ENCODE peak calls at places on chromosomes 6 and 20, in nine cellular contexts. Q is Peyer's patch, I is pancreas, F is HFF-Myc, L is choroid plexus epithelial cell, Y is neural progenitor cell, P is A549, B is PC-9, W is A673. E is an unnamed sample.

GRCh38 chr20:45318948-45319347 is 10.8 kb upstream of the MATN4 start:
- DNase-seq in Q (no peak), I (no peak), F (no peak), L (no peak), Y (no peak), P (no peak), B (no peak), W (no peak), E (no peak)

GRCh38 chr6:111592726-111593515 is 12.8 kb downstream of the TRAF3IP2 start:
- DNase-seq in Q (no peak), I (no peak), F (no peak), L (no peak), Y (peak; percentile 34), P (no peak), B (no peak), W (no peak), E (no peak)

GRCh38 chr20:43731927-43732326 is 5.1 kb upstream of the GTSF1L start:
- DNase-seq in Q (no peak), I (no peak), F (no peak), L (no peak), Y (no peak), P (no peak), B (no peak), W (no peak), E (no peak)

GRCh38 chr6:148577687-148578488 is 168.9 kb upstream of the UST start:
- DNase-seq in Q (peak; percentile 70), I (peak; percentile 80), F (peak; percentile 55), L (peak; percentile 85), Y (peak; percentile 93), P (peak; percentile 57), B (peak; percentile 56), W (peak; percentile 74), E (peak; percentile 93)

GRCh38 chr6:157983439-157984119 is 1.9 kb downstream of the SYNJ2 start:
- DNase-seq in Q (no peak), I (no peak), F (no peak), L (no peak), Y (no peak), P (no peak), B (no peak), W (no peak), E (peak; percentile 42)

GRCh38 chr20:23415958-23416583 is 5.2 kb downstream of the NAPB start:
- DNase-seq in Q (no peak), I (no peak), F (no peak), L (peak; percentile 59), Y (no peak), P (no peak), B (no peak), W (no peak), E (no peak)

GRCh38 chr6:90938116-90938515 is 351.2 kb upstream of the MAP3K7 start:
- DNase-seq in Q (no peak), I (no peak), F (no peak), L (no peak), Y (no peak), P (no peak), B (no peak), W (no peak), E (no peak)

GRCh38 chr20:45943613-45944012 is 9.1 kb downstream of the PCIF1 start:
- DNase-seq in Q (no peak), I (no peak), F (no peak), L (no peak), Y (no peak), P (no peak), B (no peak), W (no peak), E (no peak)

GRCh38 chr20:50586531-50587232 is 76.5 kb downstream of the PTPN1 start:
- DNase-seq in Q (no peak), I (no peak), F (no peak), L (no peak), Y (no peak), P (no peak), B (no peak), W (no peak), E (no peak)

GRCh38 chr20:21175433-21175832 is 49.6 kb downstream of the KIZ start:
- DNase-seq in Q (no peak), I (no peak), F (no peak), L (no peak), Y (no peak), P (no peak), B (no peak), W (no peak), E (no peak)

GRCh38 chr6:67009818-67010217 is 1302.8 kb upstream of the EYS start:
- DNase-seq in Q (no peak), I (no peak), F (no peak), L (peak; percentile 12), Y (peak; percentile 39), P (no peak), B (no peak), W (peak; percentile 5), E (no peak)

GRCh38 chr6:43682724-43683429 is 4.7 kb downstream of the MRPS18A start:
- DNase-seq in Q (no peak), I (no peak), F (no peak), L (no peak), Y (no peak), P (no peak), B (no peak), W (no peak), E (no peak)

GRCh38 chr6:2852514-2852855 is 10.8 kb upstream of the SERPINB1 start:
- DNase-seq in Q (no peak), I (no peak), F (no peak), L (no peak), Y (no peak), P (no peak), B (no peak), W (no peak), E (no peak)

GRCh38 chr6:15968519-15968918 is 160.4 kb upstream of the MYLIP start:
- DNase-seq in Q (no peak), I (no peak), F (no peak), L (no peak), Y (no peak), P (no peak), B (no peak), W (no peak), E (no peak)

GRCh38 chr6:12507641-12508040 is 208.9 kb upstream of the PHACTR1 start:
- DNase-seq in Q (no peak), I (no peak), F (no peak), L (no peak), Y (no peak), P (no peak), B (no peak), W (no peak), E (no peak)

GRCh38 chr6:136987526-136987925 is 57.2 kb downstream of the IL20RA start:
- DNase-seq in Q (no peak), I (no peak), F (no peak), L (no peak), Y (no peak), P (no peak), B (no peak), W (no peak), E (no peak)
- H3K4me3 ChIP-seq in Q (no peak overlapping the region), I (no peak overlapping the region), F (no peak overlapping the region), L (no peak overlapping the region), Y (no peak overlapping the region), P (no peak overlapping the region), B (no peak overlapping the region), W (no peak overlapping the region), E (no peak overlapping the region)

GRCh38 chr6:116115781-116116180 is 10.2 kb downstream of the COL10A1 start:
- DNase-seq in Q (no peak), I (no peak), F (no peak), L (peak; percentile 45), Y (no peak), P (no peak), B (no peak), W (peak; percentile 23), E (no peak)
- TF ChIP-seq CTCF in Q (no peak), I (no peak), F (no peak), L (peak; percentile 45), Y (peak; percentile 54), P (peak; percentile 39), B (peak; percentile 75), W (peak; percentile 59), E (peak; percentile 31)

DNA sequence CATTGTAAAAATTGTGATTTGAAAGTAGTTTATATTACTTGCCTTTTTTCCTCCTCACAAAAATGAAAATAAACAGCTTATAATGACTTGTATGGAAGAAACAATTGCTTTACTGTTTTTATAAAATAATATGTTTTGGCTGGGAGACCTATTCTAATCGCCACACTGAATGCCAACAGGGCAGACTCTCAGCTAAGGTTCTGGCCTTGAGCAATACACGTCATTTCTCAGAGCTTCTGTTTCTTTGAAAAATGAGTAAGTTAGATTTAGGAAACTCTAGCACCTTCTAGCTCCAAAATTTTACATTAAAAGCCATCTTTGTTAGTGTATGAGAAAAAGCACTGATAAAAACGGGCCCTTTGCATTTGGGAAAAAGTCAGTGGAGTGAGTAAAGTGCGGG is 166.6 kb downstream of the ARID1B start:
- DNase-seq in Q (no peak), I (no peak), F (no peak), L (no peak), Y (no peak), P (no peak), B (no peak), W (no peak), E (no peak)
- H3K4me3 ChIP-seq in Q (no peak overlapping the region), I (no peak overlapping the region), F (no peak overlapping the region), L (no peak overlapping the region), Y (no peak overlapping the region), P (no peak overlapping the region), B (no peak overlapping the region), W (no peak overlapping the region), E (no peak overlapping the region)

GRCh38 chr6:106356382-106356781 is 4.1 kb upstream of the CRYBG1 start:
- DNase-seq in Q (no peak), I (no peak), F (no peak), L (no peak), Y (no peak), P (no peak), B (no peak), W (no peak), E (no peak)

GRCh38 chr6:106360410-106360988 is at the start of gene CRYBG1:
- DNase-seq in Q (peak; percentile 42), I (peak; percentile 96), F (no peak), L (peak; percentile 18), Y (peak; percentile 78), P (peak; percentile 73), B (peak; percentile 94), W (peak; percentile 72), E (peak; percentile 57)

GRCh38 chr6:106363401-106364138 is 3.1 kb downstream of the CRYBG1 start:
- DNase-seq in Q (no peak), I (no peak), F (no peak), L (peak; percentile 3), Y (no peak), P (no peak), B (no peak), W (no peak), E (no peak)

GRCh38 chr6:106360989-106361430 is 493 bp downstream of the CRYBG1 start:
- DNase-seq in Q (peak; percentile 20), I (no peak), F (no peak), L (peak; percentile 2), Y (peak; percentile 44), P (no peak), B (peak; percentile 49), W (peak; percentile 13), E (no peak)

GRCh38 chr6:106359989-106360409 is 518 bp upstream of the CRYBG1 start:
- DNase-seq in Q (no peak), I (no peak), F (no peak), L (no peak), Y (no peak), P (no peak), B (no peak), W (no peak), E (no peak)
- TF ChIP-seq CTCF in Q (no peak), I (no peak), F (no peak), L (no peak), Y (no peak), P (no peak), B (no peak), W (no peak), E (no peak)

E was measured in foreskin fibroblast.